ENCODE peak calls at places on chromosomes 4 and X, in nine cellular contexts. R, F, W, Q, G, U, O, M and I are unnamed samples.

GRCh38 chr4:186724048-186724860 is 598 bp upstream of the FAT1 start:
- DNase-seq in O (peak), Q (peak), R (peak), U (peak), W (peak), M (no peak), F (peak), G (peak), I (peak)

GRCh38 chr4:128323401-128323800 is 35.8 kb upstream of the PGRMC2 start:
- DNase-seq in M (no peak), O (no peak), Q (no peak), W (no peak), U (no peak), G (no peak), R (no peak), F (no peak), I (no peak)

GRCh38 chr4:68342139-68342538 is 7.8 kb downstream of the YTHDC1 start:
- DNase-seq in O (no peak), G (no peak), F (peak), M (no peak), Q (peak), U (no peak), R (no peak), W (peak), I (peak)

GRCh38 chr4:11618666-11619282 is 190.1 kb upstream of the HS3ST1 start:
- DNase-seq in M (no peak), F (no peak), Q (no peak), U (no peak), O (no peak), R (no peak), W (no peak), G (no peak), I (no peak)

GRCh38 chr4:89158884-89159503 is 47.7 kb downstream of the TIGD2 start:
- DNase-seq in F (peak), R (no peak), W (peak), U (no peak), O (no peak), M (no peak), G (no peak), Q (no peak), I (peak)

GRCh38 chr4:61200195-61200990 is at the start of gene ADGRL3:
- DNase-seq in F (peak), Q (peak), G (peak), W (peak), M (no peak), U (no peak), O (no peak), R (peak), I (peak)

GRCh38 chr4:98928131-98928504 is 815 bp downstream of the EIF4E start:
- DNase-seq in Q (peak), R (peak), W (peak), G (peak), O (peak), U (peak), M (peak), F (peak), I (peak)

GRCh38 chr4:109574443-109574850 is 14.4 kb downstream of the MCUB start:
- DNase-seq in R (no peak), F (peak), O (no peak), Q (no peak), M (no peak), U (no peak), G (no peak), W (peak), I (peak)

GRCh38 chrX:54481751-54482150 is 14.3 kb downstream of the FGD1 start:
- DNase-seq in O (no peak), W (peak), G (no peak), R (no peak), M (no peak), F (peak), Q (no peak), U (no peak), I (no peak)
- TF ChIP-seq CTCF in O (no peak), W (peak), G (no peak), R (no peak), M (no peak), F (no peak), Q (no peak), U (no peak), I (peak)

DNA sequence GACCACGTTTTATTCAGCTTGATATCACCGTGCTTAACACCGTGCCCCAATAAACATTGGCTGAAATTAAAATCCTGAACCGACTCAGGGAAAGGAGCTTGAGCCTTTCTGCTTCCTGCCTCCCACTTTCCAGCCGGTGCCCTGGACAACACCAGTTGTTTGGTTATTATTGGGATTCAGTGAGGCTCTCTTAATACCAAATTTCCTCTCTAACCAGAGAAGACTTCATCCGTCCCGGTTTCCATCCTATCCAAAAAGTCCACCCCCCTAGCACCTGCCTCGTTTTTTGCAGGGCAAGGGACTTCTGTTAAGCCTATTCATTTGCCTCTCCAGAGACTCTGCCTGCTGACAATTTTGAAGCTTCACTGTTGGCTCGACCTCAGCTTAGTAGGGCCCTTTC is 649 bp upstream of the PRSS12 start:
- DNase-seq in Q (no peak), O (no peak), G (no peak), W (no peak), M (no peak), F (peak), U (no peak), R (no peak), I (no peak)
- H3K4me3 ChIP-seq in Q (no peak), O (peak), G (no peak), W (peak), M (peak), F (peak), U (peak), R (peak), I (peak)

DNA sequence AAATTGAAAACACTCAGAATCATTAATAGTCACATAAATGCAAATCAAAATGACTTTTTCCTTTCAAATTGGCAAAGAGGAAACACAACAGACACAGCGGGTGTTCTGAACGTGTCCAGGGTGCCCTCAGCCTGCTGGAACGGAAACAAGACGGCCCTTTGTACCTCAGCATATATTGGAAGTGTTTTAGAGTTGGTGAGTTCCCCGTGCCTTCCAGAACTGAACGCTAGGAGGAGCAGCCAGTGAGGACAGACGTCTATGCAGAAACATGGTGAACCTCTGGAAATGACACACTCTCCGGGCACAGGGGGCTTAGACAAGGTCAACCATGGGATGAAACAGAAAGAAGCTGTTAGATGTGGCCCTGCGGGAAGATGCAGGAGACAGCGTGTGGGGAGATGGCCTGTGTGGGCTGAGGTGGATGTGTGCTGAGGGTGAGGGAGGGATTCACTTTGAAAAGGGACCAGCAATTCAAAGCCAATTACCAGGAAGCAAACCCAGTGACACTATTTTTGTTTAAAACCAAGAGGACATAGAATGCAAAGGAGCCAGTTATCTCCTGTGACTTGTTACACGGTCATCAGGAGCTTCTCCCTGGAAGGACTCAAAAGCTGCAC is 40.4 kb downstream of the RNF212 start:
- DNase-seq in G (peak), R (no peak), U (peak), M (peak), F (peak), O (peak), Q (peak), W (peak), I (peak)
- TF ChIP-seq CTCF in G (peak), R (peak), U (peak), M (peak), F (peak), O (peak), Q (peak), W (peak), I (peak)

GRCh38 chrX:11265352-11265751 is 27.9 kb upstream of the AMELX start:
- DNase-seq in M (no peak), Q (no peak), F (no peak), G (no peak), R (no peak), O (no peak), W (no peak), U (no peak), I (no peak)
- H3K4me3 ChIP-seq in M (no peak), Q (no peak), F (no peak), G (no peak), R (no peak), O (no peak), W (no peak), U (no peak), I (no peak)

GRCh38 chrX:68807818-68808217 is 21.0 kb upstream of the EFNB1 start:
- DNase-seq in M (no peak), R (no peak), O (no peak), Q (no peak), G (no peak), F (peak), U (no peak), W (peak), I (peak)
- TF ChIP-seq CTCF in M (no peak), R (no peak), O (no peak), Q (no peak), G (peak), F (peak), U (peak), W (peak), I (peak)